ENCODE peak calls at places on chromosomes 5 and 9, in ten cellular contexts. Y, G, S, J, P, O, F, M, I and Q are unnamed samples.

GRCh38 chr9:137798142-137798541 is 79.4 kb upstream of the CACNA1B start:
- DNase-seq in Y (no peak), G (no peak), S (no peak), J (no peak), P (peak; percentile 0), O (no peak), F (no peak), M (no peak), I (no peak), Q (no peak)

GRCh38 chr9:100286257-100286656 is 66.5 kb downstream of the TEX10 start:
- DNase-seq in Y (no peak), G (no peak), S (no peak), J (no peak), P (no peak), O (no peak), F (no peak), M (no peak), I (no peak), Q (no peak)

GRCh38 chr9:73137286-73137899 is 14.3 kb upstream of the ANXA1 start:
- DNase-seq in Y (no peak), G (peak; percentile 42), S (peak; percentile 1), J (no peak), P (no peak), O (no peak), F (no peak), M (peak; percentile 79), I (no peak), Q (no peak)

GRCh38 chr9:127735530-127736176 is 559 bp upstream of the TOR2A start:
- DNase-seq in Y (no peak), G (no peak), S (no peak), J (no peak), P (no peak), O (peak; percentile 20), F (no peak), M (no peak), I (no peak), Q (peak; percentile 9)

GRCh38 chr5:142756576-142756975 is 13.6 kb upstream of the ARHGAP26 start:
- DNase-seq in Y (no peak), G (no peak), S (no peak), J (no peak), P (no peak), O (no peak), F (no peak), M (no peak), I (no peak), Q (no peak)

GRCh38 chr5:119435436-119436132 is 16.7 kb upstream of the HSD17B4 start:
- DNase-seq in Y (peak; percentile 55), G (no peak), S (no peak), J (peak; percentile 90), P (peak; percentile 61), O (peak; percentile 66), F (peak; percentile 57), M (peak; percentile 77), I (peak; percentile 55), Q (peak; percentile 65)

GRCh38 chr5:59583810-59584562 is 309.5 kb downstream of the PDE4D start:
- DNase-seq in Y (no peak), G (peak; percentile 75), S (peak; percentile 30), J (no peak), P (no peak), O (no peak), F (no peak), M (no peak), I (no peak), Q (no peak)

GRCh38 chr5:117741655-117742226 is 1167.1 kb upstream of the SEMA6A start:
- DNase-seq in Y (no peak), G (no peak), S (no peak), J (no peak), P (no peak), O (no peak), F (no peak), M (no peak), I (no peak), Q (no peak)

GRCh38 chr9:128045876-128046275 is 21.2 kb downstream of the NAIF1 start:
- DNase-seq in Y (no peak), G (no peak), S (no peak), J (no peak), P (no peak), O (no peak), F (no peak), M (no peak), I (no peak), Q (no peak)

GRCh38 chr5:177099422-177100093 is 12.8 kb downstream of the FGFR4 start:
- DNase-seq in Y (no peak), G (no peak), S (no peak), J (no peak), P (no peak), O (no peak), F (no peak), M (peak; percentile 26), I (no peak), Q (no peak)